ENCODE peak calls at places on chromosomes 11 and 22, in five cellular contexts. Y, B, U, J and E are unnamed samples.
A peak's percentile ranks its signal among the peaks of the same experiment; 100 is the strongest.

GRCh38 chr22:17120281-17120680 is 879 bp downstream of the TMEM121B start:
- DNase-seq in Y (peak; percentile 93), B (no peak), U (peak; percentile 44), J (peak; percentile 44), E (no peak)

GRCh38 chr22:23970816-23971482 is 3.3 kb downstream of the DDT start:
- DNase-seq in Y (no peak), B (no peak), U (no peak), J (no peak), E (no peak)

GRCh38 chr11:64887757-64888405 is 9.5 kb upstream of the EHD1 start:
- DNase-seq in Y (peak; percentile 91), B (peak; percentile 72), U (peak; percentile 78), J (peak; percentile 71), E (peak; percentile 62)

GRCh38 chr11:34501962-34502361 is 11.6 kb downstream of the ELF5 start:
- DNase-seq in Y (no peak), B (no peak), U (no peak), J (no peak), E (no peak)

GRCh38 chr11:100546714-100547113 is 140.4 kb upstream of the ARHGAP42 start:
- DNase-seq in Y (no peak), B (no peak), U (no peak), J (no peak), E (no peak)

GRCh38 chr22:50603511-50604255 is 3.1 kb downstream of the MAPK8IP2 start:
- DNase-seq in Y (no peak), B (no peak), U (no peak), J (no peak), E (no peak)

GRCh38 chr22:45239378-45240136 is 1.1 kb downstream of the KIAA0930 start:
- DNase-seq in Y (no peak), B (no peak), U (no peak), J (no peak), E (no peak)

GRCh38 chr11:60625262-60625661 is 74.2 kb upstream of the MS4A8 start:
- DNase-seq in Y (peak; percentile 50), B (no peak), U (no peak), J (no peak), E (no peak)

GRCh38 chr11:13663631-13664071 is 4.8 kb upstream of the FAR1 start:
- DNase-seq in Y (no peak), B (no peak), U (no peak), J (no peak), E (no peak)

GRCh38 chr11:58060939-58061672 is 30.4 kb downstream of the OR6Q1 start:
- DNase-seq in Y (peak; percentile 20), B (no peak), U (no peak), J (no peak), E (no peak)

GRCh38 chr11:1401001-1401445 is 11.3 kb downstream of the BRSK2 start:
- DNase-seq in Y (no peak), B (no peak), U (no peak), J (no peak), E (no peak)

GRCh38 chr11:70331901-70332300 is 61.4 kb downstream of the PPFIA1 start:
- DNase-seq in Y (no peak), B (no peak), U (no peak), J (no peak), E (no peak)

GRCh38 chr11:116602637-116602942 is 170.2 kb downstream of the BUD13 start:
- DNase-seq in Y (no peak), B (no peak), U (no peak), J (no peak), E (no peak)

GRCh38 chr11:122741613-122742012 is 86.1 kb downstream of the UBASH3B start:
- DNase-seq in Y (no peak), B (no peak), U (no peak), J (no peak), E (no peak)